ENCODE peak calls at places on chromosomes 12 and 14, in four cellular contexts. P is iPS DF 19.7, Z is NCI-H774, R is substantia nigra. E is an unnamed sample.

GRCh38 chr12:92244036-92244435 is 98.4 kb upstream of the BTG1 start:
- DNase-seq in P (no peak), R (no peak), Z (no peak), E (no peak)

GRCh38 chr12:60225216-60226000 is 629.6 kb downstream of the SLC16A7 start:
- DNase-seq in Z (no peak), P (no peak), R (no peak), E (no peak)

GRCh38 chr12:19074700-19075099 is 54.8 kb upstream of the PLEKHA5 start:
- DNase-seq in R (no peak), P (no peak), Z (no peak), E (no peak)

GRCh38 chr14:64569108-64570045 is 19.6 kb downstream of the PPP1R36 start:
- DNase-seq in Z (no peak), P (no peak), R (peak), E (no peak)

GRCh38 chr12:19402743-19403400 is 36.4 kb upstream of the AEBP2 start:
- DNase-seq in Z (no peak), P (no peak), R (peak), E (no peak)

GRCh38 chr12:574475-575128 is 88.6 kb downstream of the NINJ2 start:
- DNase-seq in Z (no peak), P (no peak), R (no peak), E (no peak)

GRCh38 chr12:1204581-1205121 is 213.6 kb downstream of the ERC1 start:
- DNase-seq in Z (no peak), R (no peak), P (no peak), E (no peak)

GRCh38 chr14:89621009-89621421 is 204.0 kb upstream of the FOXN3 start:
- DNase-seq in Z (no peak), R (no peak), P (no peak), E (no peak)

GRCh38 chr14:65462411-65462810 is 49.9 kb downstream of the FUT8 start:
- DNase-seq in Z (no peak), P (no peak), R (no peak), E (no peak)

GRCh38 chr14:35355981-35356839 is 48.3 kb downstream of the NFKBIA start:
- DNase-seq in P (no peak), Z (no peak), R (no peak), E (no peak)

GRCh38 chr12:30026621-30027234 is 243.0 kb upstream of the TMTC1 start:
- DNase-seq in Z (no peak), P (no peak), R (no peak), E (no peak)

GRCh38 chr12:93514853-93515252 is 47.5 kb downstream of the MRPL42 start:
- DNase-seq in Z (no peak), P (no peak), R (no peak), E (no peak)

GRCh38 chr14:85634205-85634604 is 104.3 kb downstream of the FLRT2 start:
- DNase-seq in R (no peak), P (no peak), Z (no peak), E (no peak)

GRCh38 chr14:25049127-25049558 is 804 bp downstream of the STXBP6 start:
- DNase-seq in P (no peak), R (no peak), Z (no peak), E (no peak)

GRCh38 chr12:64745259-64745807 is 13.9 kb downstream of the GNS start:
- DNase-seq in Z (peak), R (no peak), P (no peak), E (no peak)

GRCh38 chr12:8953773-8954402 is 4.4 kb upstream of the M6PR start:
- DNase-seq in Z (no peak), P (no peak), R (no peak), E (no peak)

GRCh38 chr12:52042706-52043385 is 8.4 kb upstream of the NR4A1 start:
- DNase-seq in Z (no peak), R (no peak), P (no peak), E (no peak)

GRCh38 chr14:37585971-37586759 is 8.9 kb downstream of the FOXA1 start:
- DNase-seq in Z (no peak), P (no peak), R (no peak), E (no peak)

GRCh38 chr14:99230271-99231141 is 41.5 kb downstream of the BCL11B start:
- DNase-seq in Z (no peak), R (no peak), P (no peak), E (peak)

GRCh38 chr14:89445252-89445973 is 28.4 kb upstream of the FOXN3 start:
- DNase-seq in R (no peak), P (no peak), Z (no peak), E (no peak)

GRCh38 chr14:101478096-101478495 is 83.2 kb upstream of the DIO3 start:
- DNase-seq in R (no peak), Z (no peak), P (no peak), E (no peak)

GRCh38 chr14:39218171-39218769 is 15.4 kb upstream of the MIA2 start:
- DNase-seq in P (no peak), Z (no peak), R (no peak), E (no peak)

GRCh38 chr14:105883066-105884005 is 357.0 kb downstream of the TMEM121 start:
- DNase-seq in P (no peak), R (no peak), Z (no peak), E (no peak)

GRCh38 chr12:115942346-115942745 is 335.1 kb downstream of the MED13L start:
- DNase-seq in R (no peak), P (no peak), Z (no peak), E (no peak)

GRCh38 chr12:110677206-110677911 is 11.6 kb downstream of the HVCN1 start:
- DNase-seq in Z (no peak), R (no peak), P (no peak), E (no peak)

GRCh38 chr12:1594045-1594294 is 411 bp downstream of the FBXL14 start:
- DNase-seq in P (no peak), Z (peak), R (no peak), E (no peak)

GRCh38 chr12:124730455-124730932 is 133.2 kb downstream of the SCARB1 start:
- DNase-seq in R (no peak), Z (peak), P (no peak), E (no peak)

GRCh38 chr12:57270966-57271470 is 20.0 kb upstream of the STAC3 start:
- DNase-seq in P (no peak), Z (no peak), R (no peak), E (no peak)

GRCh38 chr14:100083706-100084105 is 18.5 kb downstream of the EVL start:
- DNase-seq in P (no peak), R (no peak), Z (no peak), E (no peak)

GRCh38 chr12:92717202-92717601 is 14.4 kb downstream of the PLEKHG7 start:
- DNase-seq in P (no peak), Z (no peak), R (no peak), E (no peak)